ENCODE peak calls at places on chromosome 6, in nine cellular contexts. R is NCI-H1930; T is stimulated activated CD4-positive, alpha-beta T cell treated with anti-CD3 and anti-CD28 coated beads, Interleukin-2, amount 100 ng/mL, for 24 hours; S is 8988T; L is suprapubic skin; K is bronchial epithelial cell; O is astrocyte of the cerebellum; Z is ELR; J is RPMI8226. Y is an unnamed sample.

GRCh38 chr6:3867616-3868502 is 18.7 kb downstream of the FAM50B start:
- DNase-seq in J (no peak), L (peak; percentile 35), K (peak; percentile 34), O (no peak), R (no peak), Z (peak; percentile 52), S (no peak), T (no peak), Y (no peak)

GRCh38 chr6:72826744-72827438 is 205.0 kb downstream of the KCNQ5 start:
- DNase-seq in L (no peak), S (no peak), Z (peak; percentile 92), T (no peak), J (no peak), O (peak; percentile 80), K (peak; percentile 85), R (no peak), Y (no peak)

GRCh38 chr6:70527071-70527737 is 39.5 kb upstream of the SDHAF4 start:
- DNase-seq in L (no peak), O (no peak), T (no peak), S (no peak), R (no peak), Z (peak; percentile 6), J (no peak), K (no peak), Y (no peak)

GRCh38 chr6:11848852-11849731 is 70.5 kb upstream of the ADTRP start:
- DNase-seq in O (peak; percentile 62), Z (no peak), S (no peak), L (no peak), K (peak; percentile 29), J (no peak), R (no peak), T (no peak), Y (no peak)

GRCh38 chr6:106783631-106784566 is 154.5 kb downstream of the QRSL1 start:
- DNase-seq in L (no peak), T (no peak), Z (peak; percentile 86), K (peak; percentile 93), S (peak; percentile 29), J (no peak), R (no peak), O (no peak), Y (no peak)

GRCh38 chr6:14222956-14223355 is 105.4 kb downstream of the CD83 start:
- DNase-seq in R (no peak), T (no peak), K (no peak), S (no peak), O (no peak), L (no peak), Z (no peak), J (no peak), Y (no peak)

GRCh38 chr6:159815410-159815809 is 15.3 kb downstream of the PNLDC1 start:
- DNase-seq in Z (no peak), L (peak; percentile 50), K (no peak), J (no peak), S (no peak), R (no peak), O (no peak), T (no peak), Y (no peak)

GRCh38 chr6:90495216-90495817 is 91.6 kb downstream of the MAP3K7 start:
- DNase-seq in O (no peak), S (no peak), Z (no peak), L (no peak), T (no peak), K (no peak), R (no peak), J (no peak), Y (no peak)

GRCh38 chr6:11729083-11729482 is 49.5 kb downstream of the ADTRP start:
- DNase-seq in J (no peak), K (no peak), S (no peak), R (no peak), Z (no peak), L (no peak), O (no peak), T (peak; percentile 60), Y (no peak)

GRCh38 chr6:21132856-21133610 is 460.5 kb upstream of the SOX4 start:
- DNase-seq in J (no peak), L (no peak), S (no peak), R (peak; percentile 84), O (no peak), T (no peak), Z (no peak), K (no peak), Y (no peak)

GRCh38 chr6:166955121-166955864 is 1.1 kb downstream of the RNASET2 start:
- DNase-seq in Z (no peak), R (no peak), T (peak; percentile 37), K (no peak), L (no peak), O (no peak), S (peak; percentile 62), J (peak; percentile 75), Y (no peak)

GRCh38 chr6:170446841-170447560 is 106.1 kb downstream of the PSMB1 start:
- DNase-seq in T (no peak), R (no peak), K (no peak), J (no peak), O (no peak), Z (no peak), L (peak; percentile 76), S (no peak), Y (no peak)

GRCh38 chr6:67224989-67225388 is 1410.1 kb upstream of the ADGRB3 start:
- DNase-seq in S (no peak), L (no peak), J (no peak), Z (no peak), O (no peak), K (no peak), R (no peak), T (no peak), Y (no peak)

GRCh38 chr6:105209950-105210706 is 30.3 kb upstream of the POPDC3 start:
- DNase-seq in T (no peak), K (peak; percentile 91), J (no peak), Z (peak; percentile 96), S (no peak), R (no peak), L (no peak), O (peak; percentile 49), Y (no peak)

GRCh38 chr6:134422426-134423231 is 104.7 kb upstream of the SGK1 start:
- DNase-seq in Z (peak; percentile 99), J (no peak), S (no peak), O (peak; percentile 97), R (no peak), T (no peak), L (no peak), K (peak; percentile 97), Y (no peak)

GRCh38 chr6:140850438-140850837 is 1282.3 kb upstream of the GJE1 start:
- DNase-seq in T (no peak), R (no peak), L (no peak), J (no peak), S (no peak), Z (peak; percentile 83), O (no peak), K (peak; percentile 21), Y (no peak)

GRCh38 chr6:125781307-125781868 is 9.4 kb upstream of the NCOA7 start:
- DNase-seq in L (no peak), S (no peak), T (peak; percentile 53), K (no peak), O (no peak), R (peak; percentile 47), J (peak; percentile 8), Z (peak; percentile 52), Y (peak; percentile 40)

GRCh38 chr6:37659561-37659960 is 38.1 kb downstream of the MDGA1 start:
- DNase-seq in L (no peak), T (no peak), Z (no peak), O (no peak), R (no peak), S (no peak), J (no peak), K (no peak), Y (no peak)

GRCh38 chr6:154766288-154766687 is 33.1 kb downstream of the SCAF8 start:
- DNase-seq in T (no peak), J (no peak), K (no peak), O (no peak), R (no peak), Z (no peak), L (no peak), S (no peak), Y (no peak)

GRCh38 chr6:154548130-154548830 is 37.8 kb upstream of the CNKSR3 start:
- DNase-seq in S (no peak), O (peak; percentile 23), J (peak; percentile 33), Z (no peak), R (no peak), K (no peak), L (no peak), T (no peak), Y (no peak)

GRCh38 chr6:105459049-105459448 is 56.2 kb upstream of the PREP start:
- DNase-seq in O (no peak), J (no peak), Z (peak; percentile 55), L (no peak), R (no peak), S (no peak), T (peak; percentile 2), K (peak; percentile 85), Y (no peak)

GRCh38 chr6:53066059-53066406 is 829 bp downstream of the FBXO9 start:
- DNase-seq in T (peak; percentile 57), L (peak; percentile 85), Z (peak; percentile 69), O (no peak), R (no peak), S (peak; percentile 32), K (no peak), J (peak; percentile 37), Y (no peak)

GRCh38 chr6:105326838-105327745 is 75.8 kb downstream of the PREP start:
- DNase-seq in L (no peak), J (no peak), S (peak; percentile 17), K (peak; percentile 78), T (no peak), R (peak; percentile 52), Z (peak; percentile 86), O (no peak), Y (no peak)

GRCh38 chr6:54291146-54291545 is 17.1 kb upstream of the TINAG start:
- DNase-seq in T (no peak), Z (peak; percentile 73), K (peak; percentile 99), S (no peak), O (peak; percentile 27), J (no peak), L (no peak), R (no peak), Y (no peak)

GRCh38 chr6:11198663-11199603 is 33.5 kb downstream of the NEDD9 start:
- DNase-seq in R (no peak), T (no peak), Z (no peak), J (no peak), L (no peak), K (no peak), O (no peak), S (no peak), Y (peak; percentile 85)

GRCh38 chr6:13550656-13551055 is 23.7 kb upstream of the SIRT5 start:
- DNase-seq in R (no peak), T (no peak), K (no peak), J (no peak), Z (no peak), L (no peak), O (no peak), S (no peak), Y (no peak)

GRCh38 chr6:133726188-133726587 is 162.7 kb upstream of the TCF21 start:
- DNase-seq in K (no peak), T (no peak), J (no peak), R (no peak), Z (no peak), S (no peak), L (no peak), O (no peak), Y (no peak)